ENCODE peak calls at places on chromosomes 5 and 9, in eight cellular contexts. X, P, F, M, W, H, A and U are unnamed samples.

GRCh38 chr9:110278080-110278707 is 21.9 kb upstream of the TXN start:
- DNase-seq in X (no peak), P (no peak), F (no peak), M (no peak), W (no peak), H (no peak), A (no peak), U (no peak)

GRCh38 chr9:95793924-95794828 is 81.3 kb upstream of the ERCC6L2 start:
- DNase-seq in X (no peak), P (no peak), F (no peak), M (no peak), W (no peak), H (no peak), A (no peak), U (no peak)

GRCh38 chr9:95857122-95857521 is 18.4 kb upstream of the ERCC6L2 start:
- DNase-seq in X (no peak), P (peak), F (no peak), M (no peak), W (no peak), H (no peak), A (no peak), U (no peak)

GRCh38 chr9:115327441-115328122 is 209.6 kb upstream of the TNC start:
- DNase-seq in X (peak), P (no peak), F (no peak), M (no peak), W (no peak), H (no peak), A (no peak), U (no peak)

GRCh38 chr9:21415492-21416267 is 6.8 kb downstream of the IFNA8 start:
- DNase-seq in X (no peak), P (peak), F (no peak), M (no peak), W (no peak), H (no peak), A (no peak), U (no peak)

GRCh38 chr9:136080716-136081112 is 14.4 kb downstream of the NACC2 start:
- DNase-seq in X (no peak), P (no peak), F (no peak), M (no peak), W (no peak), H (peak), A (no peak), U (no peak)

GRCh38 chr5:73513996-73514395 is 15.8 kb downstream of the BTF3 start:
- DNase-seq in X (no peak), P (no peak), F (no peak), M (no peak), W (no peak), H (no peak), A (no peak), U (no peak)

GRCh38 chr9:16960084-16960483 is 89.6 kb upstream of the BNC2 start:
- DNase-seq in X (no peak), P (peak), F (no peak), M (no peak), W (no peak), H (no peak), A (no peak), U (no peak)

GRCh38 chr5:180825768-180826525 is 23.3 kb upstream of the MGAT1 start:
- DNase-seq in X (no peak), P (no peak), F (no peak), M (peak), W (no peak), H (no peak), A (peak), U (no peak)

GRCh38 chr5:8577792-8578191 is 708.8 kb downstream of the MTRR start:
- DNase-seq in X (no peak), P (no peak), F (no peak), M (no peak), W (no peak), H (no peak), A (no peak), U (no peak)

GRCh38 chr5:77741608-77742007 is 34.5 kb downstream of the TBCA start:
- DNase-seq in X (no peak), P (no peak), F (no peak), M (no peak), W (no peak), H (no peak), A (no peak), U (no peak)

GRCh38 chr5:180069589-180070247 is 1.8 kb downstream of the RNF130 start:
- DNase-seq in X (no peak), P (no peak), F (no peak), M (peak), W (no peak), H (no peak), A (no peak), U (no peak)

GRCh38 chr9:114606068-114606467 is 5.0 kb upstream of the TMEM268 start:
- DNase-seq in X (no peak), P (no peak), F (no peak), M (no peak), W (no peak), H (no peak), A (no peak), U (no peak)

GRCh38 chr5:77958642-77959315 is 182.6 kb upstream of the TBCA start:
- DNase-seq in X (no peak), P (no peak), F (no peak), M (no peak), W (no peak), H (no peak), A (no peak), U (no peak)

GRCh38 chr9:100396769-100397168 is 30.2 kb upstream of the MSANTD3 start:
- DNase-seq in X (no peak), P (no peak), F (no peak), M (no peak), W (no peak), H (no peak), A (no peak), U (no peak)

GRCh38 chr5:151255621-151256286 is 2.8 kb downstream of the GM2A start:
- DNase-seq in X (no peak), P (no peak), F (peak), M (no peak), W (no peak), H (no peak), A (no peak), U (no peak)

GRCh38 chr9:116058421-116058820 is 95.2 kb upstream of the PAPPA start:
- DNase-seq in X (no peak), P (peak), F (no peak), M (no peak), W (no peak), H (no peak), A (no peak), U (no peak)

GRCh38 chr5:115549154-115549553 is 4.6 kb upstream of the FEM1C start:
- DNase-seq in X (no peak), P (peak), F (no peak), M (no peak), W (no peak), H (no peak), A (no peak), U (peak)

GRCh38 chr5:179930788-179931473 is 23.2 kb upstream of the TBC1D9B start:
- DNase-seq in X (no peak), P (no peak), F (no peak), M (no peak), W (no peak), H (no peak), A (no peak), U (no peak)

GRCh38 chr9:135602789-135603481 is 36.4 kb downstream of the GLT6D1 start:
- DNase-seq in X (no peak), P (peak), F (peak), M (no peak), W (peak), H (peak), A (peak), U (peak)

GRCh38 chr9:37811906-37812476 is 11.4 kb downstream of the DCAF10 start:
- DNase-seq in X (no peak), P (no peak), F (no peak), M (no peak), W (no peak), H (no peak), A (no peak), U (no peak)

GRCh38 chr5:81247441-81247972 is 14.4 kb downstream of the CKMT2 start:
- DNase-seq in X (no peak), P (no peak), F (no peak), M (no peak), W (no peak), H (no peak), A (no peak), U (no peak)

GRCh38 chr9:136538599-136539426 is 7.0 kb downstream of the NOTCH1 start:
- DNase-seq in X (no peak), P (no peak), F (peak), M (no peak), W (peak), H (no peak), A (no peak), U (no peak)

GRCh38 chr5:151178372-151178771 is 20.8 kb upstream of the ANXA6 start:
- DNase-seq in X (peak), P (no peak), F (no peak), M (no peak), W (no peak), H (no peak), A (no peak), U (no peak)

GRCh38 chr5:143842920-143843319 is 31.0 kb downstream of the HMHB1 start:
- DNase-seq in X (no peak), P (no peak), F (no peak), M (no peak), W (no peak), H (no peak), A (no peak), U (no peak)

GRCh38 chr9:98961513-98962180 is 17.9 kb downstream of the COL15A1 start:
- DNase-seq in X (no peak), P (no peak), F (no peak), M (no peak), W (no peak), H (no peak), A (peak), U (no peak)

GRCh38 chr5:38291355-38291754 is 33.0 kb downstream of the EGFLAM start:
- DNase-seq in X (no peak), P (no peak), F (no peak), M (no peak), W (no peak), H (no peak), A (no peak), U (no peak)

GRCh38 chr5:103445426-103446035 is 117.1 kb downstream of the NUDT12 start:
- DNase-seq in X (no peak), P (no peak), F (no peak), M (no peak), W (no peak), H (no peak), A (no peak), U (no peak)

GRCh38 chr5:157603333-157604190 is 28.0 kb upstream of the ADAM19 start:
- DNase-seq in X (no peak), P (peak), F (no peak), M (no peak), W (peak), H (no peak), A (no peak), U (peak)

GRCh38 chr9:75083188-75083976 is 4.6 kb downstream of the NMRK1 start:
- DNase-seq in X (no peak), P (no peak), F (no peak), M (peak), W (peak), H (peak), A (no peak), U (no peak)

GRCh38 chr9:15873573-15874177 is 320.8 kb downstream of the CCDC171 start:
- DNase-seq in X (no peak), P (peak), F (peak), M (no peak), W (no peak), H (no peak), A (no peak), U (no peak)

GRCh38 chr9:121720311-121720991 is 69.0 kb downstream of the DAB2IP start:
- DNase-seq in X (no peak), P (no peak), F (no peak), M (no peak), W (no peak), H (peak), A (no peak), U (no peak)

GRCh38 chr9:103649086-103649485 is 445.0 kb upstream of the SMC2 start:
- DNase-seq in X (no peak), P (no peak), F (no peak), M (no peak), W (no peak), H (no peak), A (no peak), U (no peak)

GRCh38 chr5:39740404-39740803 is 315.6 kb upstream of the DAB2 start:
- DNase-seq in X (no peak), P (no peak), F (no peak), M (no peak), W (no peak), H (peak), A (no peak), U (no peak)

GRCh38 chr5:96125335-96125891 is 163.8 kb upstream of the ELL2 start:
- DNase-seq in X (no peak), P (no peak), F (no peak), M (no peak), W (no peak), H (no peak), A (no peak), U (no peak)

GRCh38 chr9:84600739-84601138 is 68.8 kb upstream of the NTRK2 start:
- DNase-seq in X (no peak), P (peak), F (peak), M (peak), W (no peak), H (no peak), A (no peak), U (no peak)

GRCh38 chr9:112971415-112971814 is 40.6 kb downstream of the ZNF883 start:
- DNase-seq in X (no peak), P (peak), F (no peak), M (no peak), W (no peak), H (no peak), A (no peak), U (peak)

GRCh38 chr5:133744030-133744645 is 131.8 kb upstream of the FSTL4 start:
- DNase-seq in X (no peak), P (no peak), F (no peak), M (no peak), W (no peak), H (no peak), A (no peak), U (no peak)

DNA sequence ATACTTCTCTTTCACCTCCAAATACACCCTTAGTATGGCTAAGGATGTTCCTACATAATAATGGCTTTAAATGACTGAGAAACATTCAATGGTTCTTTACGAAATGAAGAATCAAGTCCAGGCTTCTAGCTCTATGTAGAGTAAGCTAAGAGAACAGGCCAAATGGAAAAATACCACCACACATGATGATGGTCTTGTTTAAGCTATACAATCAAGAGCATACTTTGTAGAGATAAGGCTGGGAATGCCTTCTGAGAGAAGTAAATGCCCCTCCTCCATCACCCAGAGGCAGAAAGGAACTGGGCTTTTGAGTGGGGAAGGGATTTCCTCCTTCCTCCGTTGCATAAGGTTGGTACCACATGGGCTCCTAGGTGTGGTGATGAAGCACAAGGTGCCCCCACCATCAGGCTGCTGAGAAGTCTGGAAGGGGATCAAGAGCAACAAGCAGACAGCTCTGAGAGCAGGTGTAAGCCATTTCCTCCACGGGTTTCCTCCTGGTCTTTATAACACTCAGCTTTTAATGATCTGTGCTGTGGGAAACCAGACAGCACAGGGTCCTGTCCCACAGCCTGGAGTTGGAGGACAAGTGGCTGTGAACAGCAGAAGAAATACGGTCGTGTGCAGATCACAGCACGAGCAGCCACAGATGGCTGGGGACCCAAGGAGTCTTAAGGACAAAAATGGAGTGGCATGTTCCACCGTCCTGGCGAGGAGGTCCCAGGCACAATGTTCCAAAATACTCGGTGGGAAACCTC is 396.9 kb downstream of the CTNND2 start:
- DNase-seq in X (no peak), P (no peak), F (no peak), M (no peak), W (no peak), H (no peak), A (no peak), U (no peak)
- H3K27ac ChIP-seq in X (no peak), P (no peak), F (no peak), M (no peak), W (no peak), H (no peak), A (no peak), U (no peak)

DNA sequence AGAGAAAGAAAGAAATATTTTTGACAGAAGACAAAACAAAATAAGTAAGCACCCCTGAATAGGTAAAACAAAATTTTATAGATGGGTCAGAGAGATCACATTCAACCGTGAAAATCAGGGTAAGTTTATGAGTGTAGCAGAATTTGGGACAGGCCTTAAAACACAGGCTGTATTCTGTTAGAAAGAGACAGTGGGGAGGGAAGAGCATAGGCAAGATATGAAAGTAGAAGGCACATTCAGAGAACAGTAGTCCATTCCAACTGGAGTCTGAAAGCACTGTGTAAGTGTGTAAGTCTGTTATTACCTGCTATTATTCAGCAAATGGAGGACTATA is 38.6 kb downstream of the MRPS27 start:
- DNase-seq in X (no peak), P (no peak), F (no peak), M (no peak), W (no peak), H (no peak), A (no peak), U (no peak)
- H3K27ac ChIP-seq in X (peak), P (peak), F (no peak), M (no peak), W (no peak), H (no peak), A (peak), U (no peak)

GRCh38 chr9:76463211-76463610 is 4.2 kb downstream of the GCNT1 start:
- DNase-seq in X (no peak), P (no peak), F (no peak), M (no peak), W (no peak), H (no peak), A (no peak), U (no peak)
- H3K27ac ChIP-seq in X (no peak), P (no peak), F (no peak), M (no peak), W (no peak), H (no peak), A (no peak), U (no peak)

DNA sequence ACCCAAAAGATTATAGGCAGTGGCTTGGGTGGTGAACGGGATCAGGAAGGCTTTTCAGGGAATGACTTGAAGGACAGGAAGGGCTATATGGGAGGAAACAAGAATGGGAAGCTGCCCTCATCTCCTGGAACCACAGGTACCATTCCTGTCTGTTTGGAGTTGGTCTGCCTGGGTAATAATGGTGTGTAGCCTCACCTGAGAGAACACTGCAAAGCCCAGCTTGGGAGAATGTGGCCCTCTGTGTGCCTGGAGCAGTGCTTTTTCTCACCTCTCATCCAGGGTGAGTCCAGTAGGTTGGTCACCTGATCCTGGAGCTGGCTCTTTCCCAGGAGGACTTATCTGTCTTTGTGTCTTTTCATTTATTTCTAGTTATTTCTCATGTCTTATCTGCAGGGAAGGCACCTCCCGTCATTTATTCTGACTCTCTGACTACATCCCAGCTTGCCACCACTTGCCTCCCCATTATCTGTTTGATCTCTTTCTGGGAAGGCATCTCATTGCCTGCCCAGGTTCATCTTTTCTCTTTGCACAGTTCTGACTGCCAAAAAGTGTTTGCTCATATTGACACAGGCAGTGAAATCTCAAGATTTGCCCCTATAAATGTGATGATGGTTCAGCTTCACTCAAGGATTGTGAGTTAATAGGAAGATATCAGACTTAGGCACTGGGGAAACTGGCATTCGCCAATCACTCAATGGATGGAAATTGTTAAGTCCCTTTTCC is 22.5 kb upstream of the OR2S2 start:
- DNase-seq in X (no peak), P (no peak), F (no peak), M (no peak), W (no peak), H (no peak), A (no peak), U (no peak)
- H3K27ac ChIP-seq in X (no peak), P (no peak), F (no peak), M (no peak), W (no peak), H (no peak), A (no peak), U (no peak)

DNA sequence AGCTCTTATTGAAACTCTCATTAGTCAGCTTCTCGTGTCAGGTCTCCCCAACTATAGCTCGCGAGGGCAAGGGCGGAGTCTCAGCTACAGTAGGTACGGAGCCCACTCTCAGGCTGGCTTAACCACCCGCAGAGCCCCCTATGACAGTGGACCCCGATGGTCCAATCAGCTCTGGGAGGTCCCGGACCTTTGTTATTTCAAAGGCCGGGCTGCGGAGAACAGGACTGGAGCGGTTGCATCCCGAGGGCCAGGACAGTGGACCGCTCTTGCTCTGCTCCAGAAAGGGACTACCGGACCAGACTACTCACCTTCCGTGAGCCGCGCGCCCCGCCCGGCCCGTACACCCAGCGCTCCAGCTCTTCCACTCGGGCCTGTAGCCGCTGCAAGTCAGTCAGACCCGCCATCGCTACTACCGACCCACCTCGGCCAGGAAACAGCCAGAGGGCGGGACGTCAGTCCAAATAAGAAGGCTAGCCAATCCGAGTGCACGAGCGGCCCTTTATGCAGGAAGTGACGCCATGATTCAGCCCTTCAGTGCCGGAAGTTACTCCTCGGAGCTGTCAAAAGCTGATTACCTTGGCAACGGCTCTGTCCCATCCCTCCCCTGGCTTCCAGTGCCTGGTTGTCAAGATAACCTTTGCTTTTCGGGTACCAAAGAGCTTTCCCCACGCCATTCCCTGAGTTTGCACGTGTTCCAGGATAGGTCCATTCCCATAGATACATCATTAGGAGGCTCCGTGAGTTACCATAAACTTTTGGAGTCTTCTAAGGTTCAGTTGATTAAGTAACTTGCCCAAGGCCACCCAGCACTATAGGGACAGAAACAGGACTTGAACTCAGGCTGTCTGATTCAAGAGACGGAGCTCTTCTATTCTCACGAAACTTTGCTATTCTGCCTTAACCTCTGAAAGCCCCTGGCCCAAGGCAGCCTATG is at the start of gene DCTN3:
- DNase-seq in X (peak), P (peak), F (peak), M (peak), W (peak), H (peak), A (peak), U (peak)
- H3K27ac ChIP-seq in X (peak), P (peak), F (no peak), M (peak), W (peak), H (peak), A (peak), U (peak)